ENCODE peak calls at places on chromosome 20, in nine cellular contexts. X, A, G, Z, C, B, J, T and N are unnamed samples.

GRCh38 chr20:25356294-25356933 is 34.2 kb downstream of the ABHD12 start:
- DNase-seq in X (no peak), A (no peak), G (no peak), Z (peak; percentile 29), C (no peak), B (no peak), J (no peak), T (no peak), N (no peak)

GRCh38 chr20:42179768-42180167 is 561.6 kb upstream of the CHD6 start:
- DNase-seq in X (no peak), A (no peak), G (no peak), Z (peak; percentile 64), C (peak; percentile 1), B (no peak), J (no peak), T (no peak), N (no peak)

GRCh38 chr20:49231461-49231860 is 12.2 kb downstream of the DDX27 start:
- DNase-seq in X (no peak), A (no peak), G (no peak), Z (no peak), C (no peak), B (no peak), J (no peak), T (no peak), N (no peak)

GRCh38 chr20:31990958-31991705 is 19.1 kb upstream of the CCM2L start:
- DNase-seq in X (no peak), A (no peak), G (no peak), Z (no peak), C (no peak), B (no peak), J (no peak), T (no peak), N (peak; percentile 61)

GRCh38 chr20:59783020-59784010 is 150.1 kb downstream of the SYCP2 start:
- DNase-seq in X (peak; percentile 90), A (peak; percentile 50), G (peak; percentile 53), Z (peak; percentile 87), C (peak; percentile 49), B (peak; percentile 9), J (no peak), T (peak; percentile 64), N (peak; percentile 68)

GRCh38 chr20:8194721-8195120 is 62.7 kb downstream of the PLCB1 start:
- DNase-seq in X (no peak), A (no peak), G (no peak), Z (no peak), C (peak; percentile 66), B (no peak), J (no peak), T (no peak), N (no peak)

GRCh38 chr20:46509523-46509922 is 3.8 kb downstream of the ZNF334 start:
- DNase-seq in X (no peak), A (no peak), G (no peak), Z (no peak), C (no peak), B (no peak), J (no peak), T (no peak), N (no peak)

GRCh38 chr20:54085910-54086309 is 15.5 kb upstream of the BCAS1 start:
- DNase-seq in X (no peak), A (no peak), G (no peak), Z (no peak), C (no peak), B (no peak), J (no peak), T (no peak), N (no peak)

GRCh38 chr20:1858859-1859258 is 36.3 kb upstream of the SIRPA start:
- DNase-seq in X (no peak), A (no peak), G (no peak), Z (no peak), C (no peak), B (no peak), J (no peak), T (no peak), N (no peak)

GRCh38 chr20:39897781-39898466 is 791.1 kb downstream of the MAFB start:
- DNase-seq in X (no peak), A (no peak), G (no peak), Z (no peak), C (peak; percentile 64), B (no peak), J (no peak), T (no peak), N (no peak)

GRCh38 chr20:34111057-34111711 is 859 bp downstream of the EIF2S2 start:
- DNase-seq in X (peak; percentile 52), A (peak; percentile 38), G (no peak), Z (peak; percentile 36), C (peak; percentile 80), B (peak; percentile 81), J (no peak), T (no peak), N (no peak)

GRCh38 chr20:62219992-62220665 is at the start of gene HRH3:
- DNase-seq in X (peak; percentile 84), A (peak; percentile 56), G (peak; percentile 46), Z (peak; percentile 95), C (peak; percentile 47), B (no peak), J (no peak), T (peak; percentile 67), N (peak; percentile 33)

GRCh38 chr20:62617711-62618483 is 24.4 kb upstream of the SLCO4A1 start:
- DNase-seq in X (peak; percentile 44), A (peak; percentile 46), G (peak; percentile 61), Z (no peak), C (no peak), B (no peak), J (peak; percentile 29), T (peak; percentile 72), N (no peak)